ENCODE peak calls at places on chromosomes 11 and 22, in six cellular contexts. One of them, this sample, is unnamed. For H3K4me1, the result is how much of the 10 kb centered on the place peaks cover.

GRCh38 chr11:95338430-95338991 is 107.5 kb upstream of the SESN3 start:
- DNase-seq in lung: peak
- DNase-seq in colonic mucosa: peak
- DNase-seq in left lung: peak
- DNase-seq in thoracic aorta: no peak
- DNase-seq in adrenal gland: peak
- DNase-seq in this sample: peak

GRCh38 chr22:22691055-22691454 is 46.6 kb downstream of the GGTLC2 start:
- DNase-seq in lung: no peak
- DNase-seq in colonic mucosa: no peak
- DNase-seq in left lung: no peak
- DNase-seq in thoracic aorta: no peak
- DNase-seq in adrenal gland: no peak
- DNase-seq in this sample: no peak

GRCh38 chr11:72759468-72759867 is 7.3 kb upstream of the ARAP1 start:
- DNase-seq in lung: no peak
- DNase-seq in colonic mucosa: no peak
- DNase-seq in left lung: no peak
- DNase-seq in thoracic aorta: no peak
- DNase-seq in adrenal gland: no peak
- DNase-seq in this sample: no peak

GRCh38 chr11:10770626-10771254 is 19.7 kb downstream of the CTR9 start:
- DNase-seq in lung: no peak
- DNase-seq in colonic mucosa: peak
- DNase-seq in left lung: no peak
- DNase-seq in thoracic aorta: no peak
- DNase-seq in adrenal gland: peak
- DNase-seq in this sample: peak

GRCh38 chr11:30683176-30683575 is 97.0 kb upstream of the MPPED2 start:
- DNase-seq in lung: no peak
- DNase-seq in colonic mucosa: no peak
- DNase-seq in left lung: no peak
- DNase-seq in thoracic aorta: no peak
- DNase-seq in adrenal gland: no peak
- DNase-seq in this sample: no peak

GRCh38 chr11:69414773-69415187 is 66.7 kb upstream of the LINC01488 start:
- DNase-seq in lung: no peak
- DNase-seq in colonic mucosa: no peak
- DNase-seq in left lung: peak
- DNase-seq in thoracic aorta: no peak
- DNase-seq in adrenal gland: peak
- DNase-seq in this sample: peak

GRCh38 chr11:10670099-10670498 is 23.5 kb downstream of the IRAG1 start:
- DNase-seq in lung: no peak
- DNase-seq in colonic mucosa: no peak
- DNase-seq in left lung: no peak
- DNase-seq in thoracic aorta: no peak
- DNase-seq in adrenal gland: no peak
- DNase-seq in this sample: no peak

GRCh38 chr11:3227568-3228444 is 4.4 kb downstream of the MRGPRE start:
- DNase-seq in lung: no peak
- DNase-seq in colonic mucosa: no peak
- DNase-seq in left lung: peak
- DNase-seq in thoracic aorta: no peak
- DNase-seq in adrenal gland: peak
- DNase-seq in this sample: no peak

GRCh38 chr11:117641008-117641915 is 155.8 kb downstream of the DSCAML1 start:
- DNase-seq in lung: no peak
- DNase-seq in colonic mucosa: no peak
- DNase-seq in left lung: no peak
- DNase-seq in thoracic aorta: no peak
- DNase-seq in adrenal gland: no peak
- DNase-seq in this sample: no peak

GRCh38 chr11:13109616-13110015 is 100.5 kb downstream of the RASSF10 start:
- DNase-seq in lung: no peak
- DNase-seq in colonic mucosa: no peak
- DNase-seq in left lung: no peak
- DNase-seq in thoracic aorta: no peak
- DNase-seq in adrenal gland: no peak
- DNase-seq in this sample: no peak

GRCh38 chr11:95150977-95151684 is 61.5 kb downstream of the ENDOD1 start:
- DNase-seq in lung: peak
- DNase-seq in colonic mucosa: peak
- DNase-seq in left lung: peak
- DNase-seq in thoracic aorta: peak
- DNase-seq in adrenal gland: peak
- DNase-seq in this sample: peak

GRCh38 chr11:65593518-65594414 is 1.8 kb downstream of the KCNK7 start:
- DNase-seq in lung: no peak
- DNase-seq in colonic mucosa: no peak
- DNase-seq in left lung: no peak
- DNase-seq in thoracic aorta: no peak
- DNase-seq in adrenal gland: no peak
- DNase-seq in this sample: no peak

GRCh38 chr22:37566903-37567798 is 6.9 kb downstream of the CDC42EP1 start:
- DNase-seq in lung: peak
- DNase-seq in colonic mucosa: peak
- DNase-seq in left lung: peak
- DNase-seq in thoracic aorta: no peak
- DNase-seq in adrenal gland: peak
- DNase-seq in this sample: peak

GRCh38 chr22:38196791-38197429 is 4.9 kb upstream of the MAFF start:
- DNase-seq in lung: no peak
- DNase-seq in colonic mucosa: peak
- DNase-seq in left lung: no peak
- DNase-seq in thoracic aorta: no peak
- DNase-seq in adrenal gland: no peak
- DNase-seq in this sample: no peak

GRCh38 chr11:11845551-11845950 is 3.8 kb downstream of the USP47 start:
- DNase-seq in lung: no peak
- DNase-seq in colonic mucosa: no peak
- DNase-seq in left lung: no peak
- DNase-seq in thoracic aorta: no peak
- DNase-seq in adrenal gland: no peak
- DNase-seq in this sample: no peak

GRCh38 chr11:11845066-11845465 is 3.3 kb downstream of the USP47 start:
- DNase-seq in lung: no peak
- DNase-seq in colonic mucosa: no peak
- DNase-seq in left lung: no peak
- DNase-seq in thoracic aorta: no peak
- DNase-seq in adrenal gland: no peak
- DNase-seq in this sample: no peak

GRCh38 chr11:11847082-11847481 is 5.3 kb downstream of the USP47 start:
- DNase-seq in lung: no peak
- DNase-seq in colonic mucosa: no peak
- DNase-seq in left lung: no peak
- DNase-seq in thoracic aorta: no peak
- DNase-seq in adrenal gland: no peak
- DNase-seq in this sample: no peak

GRCh38 chr11:11850668-11851067 is 8.9 kb downstream of the USP47 start:
- DNase-seq in lung: no peak
- DNase-seq in colonic mucosa: no peak
- DNase-seq in left lung: no peak
- DNase-seq in thoracic aorta: no peak
- DNase-seq in adrenal gland: no peak
- DNase-seq in this sample: no peak

GRCh38 chr11:11849127-11849746 is 7.5 kb downstream of the USP47 start:
- DNase-seq in lung: peak
- DNase-seq in colonic mucosa: peak
- DNase-seq in left lung: peak
- DNase-seq in thoracic aorta: no peak
- DNase-seq in adrenal gland: peak
- DNase-seq in this sample: peak
- H3K4me1 ChIP-seq in lung: under half
- H3K4me1 ChIP-seq in colonic mucosa: under half
- H3K4me1 ChIP-seq in left lung: under half
- H3K4me1 ChIP-seq in thoracic aorta: half or more
- H3K4me1 ChIP-seq in adrenal gland: under half
- H3K4me1 ChIP-seq in this sample: half or more

GRCh38 chr11:122161191-122161590 is 45.2 kb upstream of the BLID start:
- DNase-seq in lung: no peak
- DNase-seq in colonic mucosa: no peak
- DNase-seq in left lung: no peak
- DNase-seq in thoracic aorta: no peak
- DNase-seq in adrenal gland: no peak
- DNase-seq in this sample: no peak

GRCh38 chr11:122157540-122158173 is 41.6 kb upstream of the BLID start:
- DNase-seq in lung: no peak
- DNase-seq in colonic mucosa: no peak
- DNase-seq in left lung: no peak
- DNase-seq in thoracic aorta: no peak
- DNase-seq in adrenal gland: no peak
- DNase-seq in this sample: no peak

GRCh38 chr11:122159861-122160260 is 43.8 kb upstream of the BLID start:
- DNase-seq in lung: no peak
- DNase-seq in colonic mucosa: no peak
- DNase-seq in left lung: no peak
- DNase-seq in thoracic aorta: no peak
- DNase-seq in adrenal gland: no peak
- DNase-seq in this sample: no peak

GRCh38 chr11:122162095-122162494 is 46.1 kb upstream of the BLID start:
- DNase-seq in lung: no peak
- DNase-seq in colonic mucosa: no peak
- DNase-seq in left lung: no peak
- DNase-seq in thoracic aorta: no peak
- DNase-seq in adrenal gland: no peak
- DNase-seq in this sample: no peak

DNA sequence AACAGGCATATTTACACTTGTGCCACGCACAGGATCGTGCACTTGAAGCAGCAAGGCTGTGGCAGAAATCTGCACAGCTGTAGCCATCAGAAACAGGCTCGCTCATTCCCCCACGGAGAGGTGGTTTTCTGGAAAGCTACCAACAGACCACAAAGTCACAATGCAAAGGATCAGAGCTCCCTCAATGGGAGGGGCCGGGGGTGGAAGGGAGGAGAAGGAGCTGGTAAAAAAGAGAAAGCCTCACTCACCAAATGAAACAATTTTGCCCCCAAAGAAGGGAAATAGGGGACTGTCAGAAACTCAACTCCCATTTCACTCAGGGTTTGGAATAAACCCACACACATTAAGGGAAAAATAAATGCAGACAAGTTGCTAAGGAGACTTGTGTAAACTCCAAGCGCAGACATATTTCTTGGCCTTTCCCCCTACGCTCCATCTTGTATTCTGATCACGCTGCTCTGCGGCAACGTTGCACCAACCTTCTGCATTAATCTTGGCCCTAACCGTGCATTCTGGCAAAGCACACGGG is 43.2 kb upstream of the BLID start:
- DNase-seq in lung: no peak
- DNase-seq in colonic mucosa: no peak
- DNase-seq in left lung: peak
- DNase-seq in thoracic aorta: no peak
- DNase-seq in adrenal gland: no peak
- DNase-seq in this sample: peak
- H3K4me1 ChIP-seq in lung: under half
- H3K4me1 ChIP-seq in colonic mucosa: under half
- H3K4me1 ChIP-seq in left lung: under half
- H3K4me1 ChIP-seq in thoracic aorta: under half
- H3K4me1 ChIP-seq in adrenal gland: under half
- H3K4me1 ChIP-seq in this sample: under half

DNA sequence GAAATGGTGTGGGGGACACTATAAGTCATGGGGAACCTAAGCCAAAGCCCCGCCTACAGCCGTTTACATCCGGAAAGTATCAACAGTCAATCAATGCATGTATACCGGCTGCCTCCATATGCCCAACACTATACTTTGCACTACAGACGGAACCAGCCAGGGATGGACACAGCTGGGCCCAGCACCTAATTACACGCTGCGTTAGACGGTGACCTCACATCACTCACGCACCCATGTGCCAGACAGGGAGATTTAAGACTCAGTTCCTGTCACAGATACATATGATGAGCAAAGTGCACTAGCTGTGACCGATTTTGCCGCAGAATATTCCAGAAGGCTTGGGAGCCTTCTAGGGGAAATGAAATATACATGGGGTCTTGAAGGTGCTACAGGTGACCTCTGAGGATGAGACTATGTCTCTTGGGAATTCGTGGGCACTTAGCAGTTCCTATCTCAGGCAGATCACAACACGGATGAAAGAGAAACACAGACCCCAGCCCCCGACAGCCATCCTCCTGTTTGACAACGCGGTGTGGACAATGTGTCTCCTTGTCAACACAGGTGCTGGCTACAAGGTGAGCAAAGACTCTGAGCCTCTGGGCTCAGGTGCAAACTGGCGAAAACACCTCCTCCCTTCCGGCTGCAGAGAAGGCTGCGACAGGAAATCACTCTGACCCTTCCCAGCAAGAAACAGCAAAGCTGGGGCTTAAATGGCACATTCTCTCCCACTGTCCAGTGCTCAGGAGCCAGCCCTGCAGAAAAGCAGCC is 8.0 kb downstream of the AHNAK start:
- DNase-seq in lung: no peak
- DNase-seq in colonic mucosa: peak
- DNase-seq in left lung: no peak
- DNase-seq in thoracic aorta: no peak
- DNase-seq in adrenal gland: no peak
- DNase-seq in this sample: no peak
- H3K4me1 ChIP-seq in lung: under half
- H3K4me1 ChIP-seq in colonic mucosa: half or more
- H3K4me1 ChIP-seq in left lung: half or more
- H3K4me1 ChIP-seq in thoracic aorta: half or more
- H3K4me1 ChIP-seq in adrenal gland: under half
- H3K4me1 ChIP-seq in this sample: half or more

GRCh38 chr11:59771605-59772004 is 16.4 kb downstream of the STX3 start:
- DNase-seq in lung: no peak
- DNase-seq in colonic mucosa: no peak
- DNase-seq in left lung: no peak
- DNase-seq in thoracic aorta: no peak
- DNase-seq in adrenal gland: no peak
- DNase-seq in this sample: no peak

GRCh38 chr11:59770324-59770723 is 15.1 kb downstream of the STX3 start:
- DNase-seq in lung: no peak
- DNase-seq in colonic mucosa: no peak
- DNase-seq in left lung: no peak
- DNase-seq in thoracic aorta: no peak
- DNase-seq in adrenal gland: no peak
- DNase-seq in this sample: no peak

GRCh38 chr11:59769828-59770227 is 14.7 kb downstream of the STX3 start:
- DNase-seq in lung: no peak
- DNase-seq in colonic mucosa: no peak
- DNase-seq in left lung: no peak
- DNase-seq in thoracic aorta: no peak
- DNase-seq in adrenal gland: no peak
- DNase-seq in this sample: no peak

GRCh38 chr11:59770869-59771268 is 15.7 kb downstream of the STX3 start:
- DNase-seq in lung: no peak
- DNase-seq in colonic mucosa: no peak
- DNase-seq in left lung: no peak
- DNase-seq in thoracic aorta: no peak
- DNase-seq in adrenal gland: no peak
- DNase-seq in this sample: no peak

DNA sequence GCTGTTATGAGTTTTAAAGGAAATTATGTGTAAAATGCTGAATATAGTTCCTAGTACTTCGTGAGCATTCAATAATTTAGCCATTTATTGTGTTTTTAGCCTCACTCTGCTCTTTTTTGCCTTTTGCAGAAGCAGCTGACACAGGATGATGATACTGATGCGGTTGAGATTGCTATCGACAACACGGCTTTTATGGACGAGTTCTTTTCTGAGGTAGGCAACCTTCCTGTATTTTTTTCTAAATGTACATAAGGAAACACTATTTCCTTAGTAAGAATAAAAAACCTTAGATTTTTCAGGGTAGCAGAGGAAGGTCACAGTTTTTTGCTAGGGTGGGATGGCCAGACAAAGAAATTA is 17.9 kb downstream of the STX3 start:
- DNase-seq in lung: no peak
- DNase-seq in colonic mucosa: no peak
- DNase-seq in left lung: no peak
- DNase-seq in thoracic aorta: no peak
- DNase-seq in adrenal gland: no peak
- DNase-seq in this sample: no peak
- H3K4me1 ChIP-seq in lung: under half
- H3K4me1 ChIP-seq in colonic mucosa: under half
- H3K4me1 ChIP-seq in left lung: under half
- H3K4me1 ChIP-seq in thoracic aorta: under half
- H3K4me1 ChIP-seq in adrenal gland: under half
- H3K4me1 ChIP-seq in this sample: under half